ENCODE peak calls at places on chromosomes 11 and 22, in six cellular contexts. L, X, K, M, P and E are unnamed samples.

GRCh38 chr22:23061471-23062280 is 8.6 kb upstream of the GNAZ start:
- DNase-seq in P (peak; percentile 38), L (no peak), X (no peak), K (peak; percentile 20), M (no peak), E (peak; percentile 25)

GRCh38 chr11:11612439-11612838 is 9.4 kb downstream of the GALNT18 start:
- DNase-seq in L (no peak), P (no peak), X (no peak), M (no peak), K (no peak), E (no peak)

GRCh38 chr11:73372371-73372993 is 3.7 kb upstream of the RELT start:
- DNase-seq in X (no peak), K (no peak), P (no peak), M (no peak), L (no peak), E (no peak)

GRCh38 chr22:31556627-31557203 is 60.4 kb downstream of the SFI1 start:
- DNase-seq in M (no peak), P (no peak), X (no peak), K (no peak), L (no peak), E (peak; percentile 22)

GRCh38 chr22:30495041-30495784 is 10.3 kb downstream of the SEC14L4 start:
- DNase-seq in L (no peak), X (no peak), K (no peak), P (no peak), M (no peak), E (no peak)

GRCh38 chr22:40547729-40548143 is 88.8 kb downstream of the MRTFA start:
- DNase-seq in P (no peak), M (no peak), X (no peak), K (no peak), L (no peak), E (no peak)

GRCh38 chr11:59615132-59615636 is 390 bp downstream of the OSBP start:
- DNase-seq in X (peak; percentile 52), L (peak; percentile 50), P (peak; percentile 82), K (peak; percentile 72), M (peak; percentile 30), E (peak; percentile 75)

GRCh38 chr11:67120456-67120855 is 1.4 kb downstream of the KDM2A start:
- DNase-seq in X (no peak), K (no peak), M (no peak), P (peak; percentile 2), L (no peak), E (no peak)

GRCh38 chr22:22506736-22507135 is 1.8 kb downstream of the ZNF280B start:
- DNase-seq in P (no peak), K (no peak), M (no peak), L (no peak), X (no peak), E (no peak)

GRCh38 chr11:73274722-73275380 is 2.7 kb downstream of the P2RY6 start:
- DNase-seq in P (peak; percentile 50), X (peak; percentile 8), L (no peak), M (no peak), K (no peak), E (no peak)

GRCh38 chr11:19466314-19466713 is 225.6 kb upstream of the E2F8 start:
- DNase-seq in P (no peak), L (no peak), M (no peak), X (no peak), K (no peak), E (no peak)

GRCh38 chr22:38271927-38272372 is 860 bp downstream of the TMEM184B start:
- DNase-seq in M (no peak), L (no peak), X (peak; percentile 44), P (no peak), K (peak; percentile 71), E (peak; percentile 77)

GRCh38 chr22:47692811-47693210 is 930.4 kb downstream of the TBC1D22A start:
- DNase-seq in L (no peak), P (no peak), X (no peak), K (no peak), M (no peak), E (no peak)
- H3K9me3 ChIP-seq in L (no peaks in the 10 kb centered on the region), P (no peaks in the 10 kb centered on the region), X (no peaks in the 10 kb centered on the region), K (no peaks in the 10 kb centered on the region), M (no peaks in the 10 kb centered on the region), E (no peaks in the 10 kb centered on the region)

DNA sequence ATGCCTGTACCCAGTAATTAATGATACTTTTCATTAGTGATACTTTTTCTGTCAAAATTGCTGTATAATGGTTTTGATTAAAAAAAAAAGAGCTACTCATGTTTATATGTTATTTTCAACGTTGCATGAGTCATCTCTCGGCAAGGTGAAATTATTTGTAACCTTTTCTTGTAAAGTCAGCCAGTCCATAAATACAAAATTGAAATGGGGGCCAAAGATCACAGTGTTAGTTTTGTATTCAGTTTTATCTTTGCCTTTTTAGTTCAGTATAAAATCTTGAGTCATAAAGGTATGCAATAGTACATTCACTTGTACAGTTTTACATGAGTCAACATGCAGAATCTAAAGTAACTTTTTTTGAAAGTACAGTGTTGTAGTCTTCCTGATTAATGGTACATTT is 4.3 kb downstream of the ARHGEF12 start:
- DNase-seq in P (no peak), M (no peak), X (no peak), K (no peak), L (no peak), E (no peak)
- H3K4me1 ChIP-seq in P (peaks cover 72% of the 10 kb centered on the region), M (peaks cover 93% of the 10 kb centered on the region), X (peaks cover 7% of the 10 kb centered on the region), K (peaks cover 80% of the 10 kb centered on the region), L (peaks cover 74% of the 10 kb centered on the region), E (peaks cover 53% of the 10 kb centered on the region)

DNA sequence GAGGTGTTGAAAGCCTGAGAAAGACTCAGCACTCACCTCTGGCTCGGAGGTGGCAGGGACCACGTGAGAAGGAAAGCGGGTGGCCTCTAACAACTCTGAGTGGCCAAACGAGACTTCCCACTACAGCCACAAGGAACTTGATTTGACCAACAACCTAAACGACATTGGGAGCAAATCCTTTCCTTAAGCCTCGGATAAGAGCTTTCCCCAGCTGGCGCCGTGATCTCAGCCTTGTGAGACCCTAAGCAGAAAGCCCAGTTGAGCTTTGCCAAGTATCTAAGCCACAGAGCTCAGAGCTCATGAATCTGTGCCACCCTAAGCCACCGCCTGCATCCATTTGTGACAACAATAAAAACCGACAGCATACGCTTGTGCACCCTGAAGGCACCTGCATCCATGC is 636.0 kb downstream of the TBC1D22A start:
- DNase-seq in P (peak; percentile 4), L (no peak), K (no peak), X (no peak), M (no peak), E (no peak)
- H3K9me3 ChIP-seq in P (no peaks in the 10 kb centered on the region), L (no peaks in the 10 kb centered on the region), K (no peaks in the 10 kb centered on the region), X (no peaks in the 10 kb centered on the region), M (no peaks in the 10 kb centered on the region), E (no peaks in the 10 kb centered on the region)

GRCh38 chr11:1762537-1763302 is 1.0 kb downstream of the CTSD start:
- DNase-seq in L (peak; percentile 74), X (peak; percentile 57), M (peak; percentile 61), P (no peak), K (peak; percentile 93), E (peak; percentile 91)
- H3K4me1 ChIP-seq in L (peaks cover 52% of the 10 kb centered on the region), X (no peaks in the 10 kb centered on the region), M (peaks cover 68% of the 10 kb centered on the region), P (peaks cover 61% of the 10 kb centered on the region), K (peaks cover 62% of the 10 kb centered on the region), E (peaks cover 31% of the 10 kb centered on the region)

GRCh38 chr22:47564158-47564450 is 801.7 kb downstream of the TBC1D22A start:
- DNase-seq in X (no peak), M (no peak), P (no peak), K (no peak), L (no peak), E (no peak)
- H3K9me3 ChIP-seq in X (no peaks in the 10 kb centered on the region), M (no peaks in the 10 kb centered on the region), P (no peaks in the 10 kb centered on the region), K (no peaks in the 10 kb centered on the region), L (no peaks in the 10 kb centered on the region), E (no peaks in the 10 kb centered on the region)

DNA sequence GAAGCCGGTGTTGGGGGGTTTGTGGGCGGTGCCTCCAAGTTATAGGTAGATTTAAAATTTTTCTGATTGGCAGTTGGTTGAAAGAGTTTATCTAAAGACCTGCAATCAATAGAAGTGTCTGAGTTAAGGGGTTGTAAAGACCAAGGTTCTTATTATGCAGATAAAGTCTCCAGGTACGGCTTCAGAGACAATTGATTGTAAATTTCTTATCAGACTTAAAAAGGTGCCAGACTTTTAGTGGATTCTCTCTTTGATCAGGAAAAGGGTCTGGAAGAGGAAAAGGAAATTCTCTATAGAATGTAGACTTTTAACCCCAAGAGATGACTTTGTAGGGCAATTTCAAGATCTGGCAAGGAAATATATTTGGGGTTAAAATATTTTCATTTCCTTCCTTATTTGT is 25.2 kb downstream of the CLMP start:
- DNase-seq in K (no peak), P (no peak), M (no peak), X (no peak), L (no peak), E (no peak)
- H3K4me1 ChIP-seq in K (peaks cover 48% of the 10 kb centered on the region), P (peaks cover 17% of the 10 kb centered on the region), M (peaks cover 11% of the 10 kb centered on the region), X (peaks cover 4% of the 10 kb centered on the region), L (peaks cover 19% of the 10 kb centered on the region), E (no peaks in the 10 kb centered on the region)

DNA sequence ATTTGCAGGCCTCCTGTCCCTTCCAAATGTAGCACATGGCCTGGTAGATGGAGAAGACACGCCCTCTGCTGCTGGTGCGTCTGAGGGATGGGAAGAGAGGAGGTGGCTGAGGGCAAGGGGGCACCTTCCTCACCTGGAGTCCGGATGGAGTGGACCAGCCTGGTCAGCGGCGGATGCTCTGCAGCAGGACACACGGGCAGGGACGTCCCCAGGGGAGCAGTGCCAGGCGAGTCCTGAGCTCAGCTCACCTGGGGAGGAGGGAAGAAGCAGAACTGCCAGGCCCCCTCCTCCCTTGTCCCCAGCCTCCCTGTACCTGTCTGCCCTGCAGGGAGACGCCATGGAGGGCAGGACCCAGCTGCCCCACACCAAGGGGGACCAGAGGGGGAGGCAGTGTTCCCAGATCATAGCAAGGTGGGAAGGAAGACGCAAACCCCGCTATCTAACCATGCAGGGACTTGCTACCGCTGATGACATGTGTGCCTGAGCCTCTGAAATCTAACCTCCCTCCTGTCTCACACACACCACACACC is 1495.9 kb downstream of the BRD1 start:
- DNase-seq in L (no peak), X (no peak), P (peak; percentile 24), M (no peak), K (no peak), E (no peak)
- H3K9me3 ChIP-seq in L (peaks cover 11% of the 10 kb centered on the region), X (no peaks in the 10 kb centered on the region), P (peaks cover 16% of the 10 kb centered on the region), M (peaks cover 20% of the 10 kb centered on the region), K (peaks cover 19% of the 10 kb centered on the region), E (no peaks in the 10 kb centered on the region)